ENCODE peak calls at places on chromosomes 5 and 9, in seven cellular contexts. R is body of pancreas, N is psoas muscle, E is colonic mucosa, A is ovary, Z is HCT116, D is stomach. I is an unnamed sample.

GRCh38 chr9:68955281-68955680 is 58.6 kb downstream of the PRKACG start:
- DNase-seq in R (no peak), N (no peak), E (no peak), A (no peak), Z (no peak), D (no peak), I (no peak)

GRCh38 chr9:133955821-133956411 is 36.2 kb downstream of the VAV2 start:
- DNase-seq in R (peak; percentile 33), N (peak; percentile 23), E (no peak), A (peak; percentile 45), Z (no peak), D (no peak), I (no peak)

GRCh38 chr9:76618762-76619161 is 145.5 kb upstream of the PCA3 start:
- DNase-seq in R (no peak), N (no peak), E (no peak), A (no peak), Z (no peak), D (no peak), I (no peak)

GRCh38 chr5:161546463-161547301 is at the start of gene GABRB2:
- DNase-seq in R (peak; percentile 65), N (peak; percentile 54), E (peak; percentile 72), A (no peak), Z (no peak), D (peak; percentile 58), I (peak; percentile 67)

GRCh38 chr5:94508421-94509148 is 109.8 kb downstream of the KIAA0825 start:
- DNase-seq in R (no peak), N (no peak), E (no peak), A (no peak), Z (no peak), D (no peak), I (no peak)

GRCh38 chr9:88852794-88853193 is 138.5 kb upstream of the S1PR3 start:
- DNase-seq in R (peak; percentile 14), N (no peak), E (no peak), A (no peak), Z (peak; percentile 2), D (no peak), I (no peak)

GRCh38 chr5:100779669-100780375 is 123.3 kb downstream of the ST8SIA4 start:
- DNase-seq in R (peak; percentile 62), N (no peak), E (peak; percentile 26), A (no peak), Z (no peak), D (no peak), I (peak; percentile 3)

GRCh38 chr5:72232838-72233237 is 87.2 kb downstream of the MRPS27 start:
- DNase-seq in R (no peak), N (no peak), E (no peak), A (no peak), Z (no peak), D (no peak), I (no peak)

GRCh38 chr9:110207071-110207923 is 662 bp downstream of the C9orf152 start:
- DNase-seq in R (peak; percentile 96), N (no peak), E (peak; percentile 91), A (no peak), Z (no peak), D (peak; percentile 93), I (peak; percentile 74)

GRCh38 chr9:114196924-114197570 is 41.7 kb downstream of the COL27A1 start:
- DNase-seq in R (no peak), N (no peak), E (no peak), A (no peak), Z (no peak), D (no peak), I (no peak)

GRCh38 chr9:98071737-98072136 is 15.2 kb downstream of the NANS start:
- DNase-seq in R (no peak), N (no peak), E (peak; percentile 80), A (no peak), Z (no peak), D (peak; percentile 56), I (peak; percentile 74)

GRCh38 chr9:76616780-76617179 is 147.5 kb upstream of the PCA3 start:
- DNase-seq in R (no peak), N (no peak), E (no peak), A (no peak), Z (no peak), D (no peak), I (no peak)

GRCh38 chr9:133835273-133835901 is 97.2 kb upstream of the SARDH start:
- DNase-seq in R (no peak), N (no peak), E (no peak), A (no peak), Z (no peak), D (no peak), I (no peak)

GRCh38 chr9:5870691-5871090 is 20.0 kb upstream of the MLANA start:
- DNase-seq in R (peak; percentile 41), N (no peak), E (no peak), A (no peak), Z (no peak), D (peak; percentile 65), I (no peak)

GRCh38 chr9:91302831-91303230 is 58.9 kb downstream of the AUH start:
- DNase-seq in R (peak; percentile 36), N (no peak), E (no peak), A (no peak), Z (peak; percentile 79), D (no peak), I (peak; percentile 67)

GRCh38 chr9:90608141-90608540 is 34.5 kb downstream of the DIRAS2 start:
- DNase-seq in R (peak; percentile 23), N (no peak), E (no peak), A (no peak), Z (no peak), D (peak; percentile 30), I (peak; percentile 88)

GRCh38 chr5:149443210-149443609 is 64.1 kb upstream of the IL17B start:
- DNase-seq in R (no peak), N (no peak), E (no peak), A (no peak), Z (no peak), D (no peak), I (no peak)

DNA sequence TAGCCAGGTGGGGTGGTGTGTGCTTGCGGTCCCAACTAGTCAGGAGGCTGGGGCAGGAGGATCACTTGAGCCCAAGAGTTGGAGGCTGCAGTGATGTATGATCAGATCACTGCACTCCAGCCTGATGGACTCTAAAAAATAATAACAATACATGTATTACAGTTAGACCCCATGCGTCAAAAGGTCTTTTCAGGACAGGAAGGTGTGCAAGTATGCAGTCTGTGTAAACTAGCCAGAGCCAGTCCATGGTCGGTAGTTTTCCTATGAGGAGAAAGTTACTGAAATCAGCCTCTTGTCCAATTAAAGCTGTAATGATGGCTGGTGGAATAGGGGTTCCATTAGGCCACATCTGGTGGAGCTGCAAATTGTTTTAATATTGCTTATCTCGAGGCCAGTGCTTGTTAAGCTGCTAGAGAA is 1.5 kb upstream of the STOM start:
- DNase-seq in R (no peak), N (no peak), E (no peak), A (no peak), Z (no peak), D (no peak), I (no peak)
- H3K27ac ChIP-seq in R (no peak overlapping the region), N (peak overlapping the region; percentile 98), E (peak overlapping the region; percentile 59), A (peak overlapping the region; percentile 91), Z (no peak overlapping the region), D (peak overlapping the region; percentile 94), I (peak overlapping the region; percentile 28)

DNA sequence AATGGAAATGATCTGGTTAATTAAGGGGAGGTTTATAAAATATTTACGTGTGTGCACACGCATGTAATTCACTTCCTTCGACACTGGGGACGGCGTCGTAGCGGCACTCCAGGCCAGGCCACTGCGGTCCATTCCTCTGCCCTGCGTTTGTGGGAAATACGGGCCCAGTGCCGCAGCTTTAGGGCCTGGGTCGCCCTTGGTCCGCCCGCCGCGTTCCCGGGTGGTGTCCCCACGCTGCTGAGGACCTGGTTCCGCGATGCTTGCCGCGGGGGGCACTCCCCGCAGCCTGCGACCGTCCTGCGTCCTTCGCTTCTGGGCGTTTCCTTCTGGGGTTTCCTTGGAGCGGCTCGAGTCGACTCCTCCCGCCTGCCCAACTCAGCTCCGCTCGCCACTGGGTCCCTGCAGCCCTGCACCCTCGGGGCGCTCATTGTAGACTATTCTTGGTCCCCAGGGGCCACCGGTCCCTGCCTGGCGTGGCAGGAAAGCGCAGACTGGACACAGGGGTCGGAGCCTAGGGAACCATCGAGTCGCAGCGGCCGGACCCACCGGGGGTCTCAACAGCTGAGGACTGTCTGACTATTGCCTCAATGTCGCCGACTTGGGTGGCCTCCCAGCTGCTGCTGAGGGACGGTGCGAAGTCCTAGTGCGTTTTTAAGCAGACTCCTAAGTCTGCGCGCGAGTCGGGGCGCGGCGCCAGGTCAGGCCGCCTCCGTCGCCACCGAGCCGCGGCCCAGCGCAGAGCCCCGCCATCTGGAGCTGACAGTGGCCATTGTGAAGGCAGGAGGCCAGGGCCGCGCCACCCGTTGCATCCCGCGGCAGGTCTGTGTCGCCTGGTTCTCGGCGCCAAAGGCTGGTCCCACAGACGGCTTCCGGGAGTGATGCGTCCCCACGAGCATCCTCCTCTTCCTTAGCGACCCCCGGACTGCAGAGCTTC is 4.4 kb upstream of the IRX1 start:
- DNase-seq in R (no peak), N (no peak), E (no peak), A (no peak), Z (no peak), D (no peak), I (no peak)
- H3K9me3 ChIP-seq in R (no peaks in the 10 kb centered on the region), N (no peaks in the 10 kb centered on the region), E (no peaks in the 10 kb centered on the region), A (no peaks in the 10 kb centered on the region), Z (peaks cover 1% of the 10 kb centered on the region), D (peaks cover 7% of the 10 kb centered on the region), I (no peaks in the 10 kb centered on the region)

DNA sequence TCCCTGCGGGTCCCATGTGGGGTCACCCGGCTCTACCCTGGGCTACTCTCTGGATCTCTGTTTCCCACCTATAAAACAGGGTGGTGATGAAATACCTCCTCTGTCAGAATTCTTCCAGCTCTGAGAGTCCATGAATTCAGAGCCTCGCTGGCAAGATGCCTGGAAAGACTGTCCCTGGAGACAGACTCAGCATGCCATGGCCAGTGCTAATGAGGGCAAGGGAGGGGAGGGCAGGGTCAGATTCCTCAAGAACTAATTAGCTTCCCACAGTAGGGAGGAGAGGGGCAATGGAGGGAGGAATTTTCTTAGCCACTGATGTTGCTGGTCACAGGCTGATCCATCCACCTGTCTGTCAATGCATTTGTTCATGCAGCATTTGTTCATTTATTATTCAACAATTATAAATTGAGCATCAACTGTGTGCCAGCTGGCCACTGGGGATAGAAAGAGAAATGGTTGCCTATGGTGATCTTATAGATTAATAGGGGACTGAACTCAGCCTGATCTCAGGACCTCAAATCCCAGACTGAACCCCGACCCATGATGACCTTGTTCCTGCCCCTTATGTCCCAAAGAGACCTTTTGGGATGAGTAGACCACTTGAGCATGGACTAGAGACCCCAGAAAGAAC is 4.7 kb downstream of the SYNPO start:
- DNase-seq in R (peak; percentile 56), N (peak; percentile 76), E (no peak), A (peak; percentile 82), Z (no peak), D (no peak), I (no peak)
- H3K4me1 ChIP-seq in R (peaks cover 67% of the 10 kb centered on the region), N (peaks cover 93% of the 10 kb centered on the region), E (no peaks in the 10 kb centered on the region), A (peaks cover 61% of the 10 kb centered on the region), Z (peaks cover 56% of the 10 kb centered on the region), D (peaks cover 69% of the 10 kb centered on the region), I (peaks cover 3% of the 10 kb centered on the region)

GRCh38 chr5:14667290-14667689 is 2.8 kb downstream of the OTULIN start:
- DNase-seq in R (no peak), N (no peak), E (no peak), A (no peak), Z (no peak), D (no peak), I (no peak)

GRCh38 chr5:14667770-14668169 is 3.3 kb downstream of the OTULIN start:
- DNase-seq in R (no peak), N (no peak), E (no peak), A (no peak), Z (no peak), D (no peak), I (no peak)

GRCh38 chr5:14669975-14670374 is 5.5 kb downstream of the OTULIN start:
- DNase-seq in R (no peak), N (no peak), E (no peak), A (no peak), Z (no peak), D (no peak), I (no peak)

GRCh38 chr5:14669415-14669814 is 4.9 kb downstream of the OTULIN start:
- DNase-seq in R (no peak), N (no peak), E (no peak), A (no peak), Z (no peak), D (no peak), I (no peak)

GRCh38 chr5:14668247-14668646 is 3.7 kb downstream of the OTULIN start:
- DNase-seq in R (no peak), N (no peak), E (no peak), A (no peak), Z (no peak), D (no peak), I (no peak)
- H3K27ac ChIP-seq in R (no peak overlapping the region), N (no peak overlapping the region), E (no peak overlapping the region), A (no peak overlapping the region), Z (no peak overlapping the region), D (no peak overlapping the region), I (peak overlapping the region; percentile 73)

I was measured in small intestine.